ENCODE peak calls at places on chromosomes 7 and 10, in ten cellular contexts. Z is heart left ventricle, Y is tibial artery, W is tibial nerve, I is H1, A is hepatocyte, Q is sigmoid colon, V is mesenchymal stem cell, E is Panc1, O is left ventricle myocardium inferior. S is an unnamed sample. For H3K36me3, the result is how much of the 10 kb centered on the place peaks cover.

GRCh38 chr10:19549503-19549902 is 266.7 kb upstream of the PLXDC2 start:
- DNase-seq in Z (no peak), Y (no peak), W (no peak), I (no peak), A (no peak), Q (no peak), V (peak), E (no peak), O (no peak), S (no peak)

GRCh38 chr10:76202777-76203176 is 771.4 kb downstream of the LRMDA start:
- DNase-seq in Z (no peak), Y (no peak), W (no peak), I (no peak), A (no peak), Q (no peak), V (peak), E (no peak), O (no peak), S (no peak)

GRCh38 chr7:4029941-4030340 is 652.2 kb upstream of the FOXK1 start:
- DNase-seq in Z (no peak), Y (no peak), W (no peak), I (no peak), A (no peak), Q (no peak), V (no peak), E (no peak), O (no peak), S (no peak)

GRCh38 chr10:80517416-80518142 is 20.1 kb upstream of the SH2D4B start:
- DNase-seq in Z (no peak), Y (peak), W (no peak), I (no peak), A (no peak), Q (peak), V (no peak), E (no peak), O (no peak), S (no peak)

GRCh38 chr10:48819806-48820205 is 119.8 kb downstream of the LRRC18 start:
- DNase-seq in Z (no peak), Y (no peak), W (no peak), I (no peak), A (no peak), Q (no peak), V (no peak), E (no peak), O (no peak), S (no peak)

GRCh38 chr7:37311282-37311868 is 137.3 kb downstream of the ELMO1 start:
- DNase-seq in Z (peak), Y (peak), W (no peak), I (no peak), A (peak), Q (no peak), V (peak), E (no peak), O (no peak), S (peak)

GRCh38 chr7:147197006-147197405 is 1080.4 kb downstream of the CNTNAP2 start:
- DNase-seq in Z (no peak), Y (no peak), W (no peak), I (no peak), A (no peak), Q (no peak), V (no peak), E (no peak), O (no peak), S (no peak)

GRCh38 chr7:27168265-27168947 is 3.1 kb upstream of the HOXA9 start:
- DNase-seq in Z (no peak), Y (no peak), W (no peak), I (no peak), A (no peak), Q (peak), V (peak), E (no peak), O (peak), S (peak)

GRCh38 chr7:66265566-66265965 is 60.4 kb downstream of the TPST1 start:
- DNase-seq in Z (no peak), Y (no peak), W (no peak), I (no peak), A (peak), Q (no peak), V (peak), E (no peak), O (no peak), S (no peak)

GRCh38 chr7:103640031-103640779 is 194.2 kb upstream of the SLC26A5 start:
- DNase-seq in Z (no peak), Y (no peak), W (no peak), I (no peak), A (no peak), Q (no peak), V (no peak), E (no peak), O (no peak), S (no peak)

GRCh38 chr10:48792687-48793096 is 108.0 kb downstream of the WDFY4 start:
- DNase-seq in Z (no peak), Y (no peak), W (no peak), I (no peak), A (no peak), Q (no peak), V (no peak), E (no peak), O (no peak), S (no peak)

GRCh38 chr7:112888781-112889180 is 98.6 kb upstream of the TMEM168 start:
- DNase-seq in Z (no peak), Y (no peak), W (no peak), I (no peak), A (no peak), Q (no peak), V (no peak), E (no peak), O (no peak), S (no peak)

GRCh38 chr10:17669185-17669872 is 25.4 kb downstream of the STAM start:
- DNase-seq in Z (no peak), Y (no peak), W (no peak), I (no peak), A (no peak), Q (no peak), V (no peak), E (no peak), O (no peak), S (no peak)

GRCh38 chr10:72316748-72317435 is 37.8 kb downstream of the DNAJB12 start:
- DNase-seq in Z (peak), Y (no peak), W (no peak), I (no peak), A (peak), Q (peak), V (no peak), E (no peak), O (peak), S (peak)

GRCh38 chr7:39527951-39528350 is 38.3 kb upstream of the YAE1 start:
- DNase-seq in Z (no peak), Y (no peak), W (no peak), I (no peak), A (no peak), Q (no peak), V (no peak), E (no peak), O (no peak), S (no peak)

GRCh38 chr7:100865372-100865911 is 1.7 kb upstream of the TRIP6 start:
- DNase-seq in Z (no peak), Y (no peak), W (no peak), I (no peak), A (no peak), Q (no peak), V (no peak), E (no peak), O (no peak), S (no peak)

GRCh38 chr10:126250527-126251310 is 137.6 kb downstream of the ADAM12 start:
- DNase-seq in Z (no peak), Y (no peak), W (peak), I (no peak), A (no peak), Q (no peak), V (peak), E (no peak), O (no peak), S (no peak)

GRCh38 chr10:79140906-79141305 is 72.1 kb downstream of the ZMIZ1 start:
- DNase-seq in Z (no peak), Y (no peak), W (no peak), I (no peak), A (no peak), Q (no peak), V (no peak), E (no peak), O (no peak), S (no peak)

GRCh38 chr7:27930910-27931476 is 191.0 kb downstream of the TAX1BP1 start:
- DNase-seq in Z (no peak), Y (no peak), W (no peak), I (no peak), A (no peak), Q (no peak), V (no peak), E (no peak), O (no peak), S (no peak)

GRCh38 chr7:151410405-151411390 is 860 bp upstream of the WDR86 start:
- DNase-seq in Z (no peak), Y (no peak), W (no peak), I (peak), A (peak), Q (peak), V (no peak), E (no peak), O (no peak), S (no peak)

GRCh38 chr10:89470628-89471027 is 56.3 kb downstream of the IFIT5 start:
- DNase-seq in Z (no peak), Y (no peak), W (no peak), I (no peak), A (no peak), Q (no peak), V (peak), E (no peak), O (no peak), S (no peak)

GRCh38 chr10:14953452-14954000 is 370 bp downstream of the DCLRE1C start:
- DNase-seq in Z (peak), Y (peak), W (peak), I (no peak), A (peak), Q (peak), V (peak), E (no peak), O (peak), S (peak)

GRCh38 chr10:70115948-70116682 is 16.5 kb downstream of the AIFM2 start:
- DNase-seq in Z (peak), Y (peak), W (peak), I (peak), A (peak), Q (peak), V (peak), E (peak), O (peak), S (peak)

GRCh38 chr7:4842302-4843064 is 19.3 kb downstream of the PAPOLB start:
- DNase-seq in Z (peak), Y (no peak), W (no peak), I (no peak), A (peak), Q (peak), V (peak), E (no peak), O (no peak), S (no peak)

GRCh38 chr7:101767544-101767943 is 49.9 kb upstream of the CUX1 start:
- DNase-seq in Z (no peak), Y (no peak), W (no peak), I (no peak), A (no peak), Q (no peak), V (no peak), E (no peak), O (no peak), S (no peak)

GRCh38 chr10:127894146-127894545 is 1.4 kb upstream of the CLRN3 start:
- DNase-seq in Z (no peak), Y (no peak), W (no peak), I (no peak), A (no peak), Q (no peak), V (no peak), E (no peak), O (no peak), S (no peak)

GRCh38 chr10:112330154-112330553 is 43.8 kb upstream of the ACSL5 start:
- DNase-seq in Z (no peak), Y (no peak), W (no peak), I (no peak), A (peak), Q (no peak), V (no peak), E (no peak), O (no peak), S (no peak)

GRCh38 chr10:78280604-78281003 is 246.9 kb downstream of the RPS24 start:
- DNase-seq in Z (no peak), Y (no peak), W (no peak), I (no peak), A (no peak), Q (no peak), V (no peak), E (no peak), O (no peak), S (no peak)

GRCh38 chr7:2948794-2949193 is 94.9 kb downstream of the CARD11 start:
- DNase-seq in Z (no peak), Y (no peak), W (no peak), I (no peak), A (no peak), Q (no peak), V (no peak), E (no peak), O (no peak), S (no peak)

GRCh38 chr10:117432866-117433265 is 57.6 kb upstream of the PDZD8 start:
- DNase-seq in Z (no peak), Y (no peak), W (no peak), I (no peak), A (no peak), Q (no peak), V (no peak), E (no peak), O (no peak), S (no peak)

DNA sequence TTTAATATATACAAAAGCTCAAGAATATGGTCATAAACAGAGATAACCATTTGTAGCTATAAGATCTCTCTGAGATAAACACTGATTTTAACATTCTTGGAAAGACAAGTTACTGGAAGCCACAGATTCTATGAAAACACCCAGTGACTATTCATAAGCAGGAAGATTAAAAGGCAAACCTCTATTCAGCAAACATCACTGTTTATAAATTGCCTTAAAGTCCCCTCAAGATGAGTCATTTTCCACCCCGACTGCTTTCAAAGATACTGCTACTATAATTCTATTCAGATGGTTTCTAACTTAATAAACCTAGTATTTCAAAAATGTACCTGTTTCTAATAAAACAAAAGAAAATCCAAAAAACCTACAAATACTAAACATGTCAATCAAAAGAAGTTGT is 21.0 kb downstream of the TM9SF3 start:
- DNase-seq in Z (no peak), Y (no peak), W (no peak), I (no peak), A (no peak), Q (no peak), V (peak), E (no peak), O (no peak), S (no peak)
- H3K36me3 ChIP-seq in Z (under half), Y (under half), W (under half), I (under half), A (under half), Q (under half), V (under half), E (under half), O (under half), S (under half)

GRCh38 chr10:13003004-13003403 is 1.5 kb upstream of the CCDC3 start:
- DNase-seq in Z (no peak), Y (no peak), W (no peak), I (no peak), A (no peak), Q (no peak), V (no peak), E (no peak), O (no peak), S (no peak)

GRCh38 chr10:13003781-13004180 is 2.3 kb upstream of the CCDC3 start:
- DNase-seq in Z (no peak), Y (no peak), W (no peak), I (no peak), A (no peak), Q (no peak), V (no peak), E (no peak), O (no peak), S (no peak)

GRCh38 chr10:13000431-13000830 is 1.1 kb downstream of the CCDC3 start:
- DNase-seq in Z (no peak), Y (no peak), W (peak), I (no peak), A (no peak), Q (no peak), V (peak), E (no peak), O (no peak), S (no peak)

GRCh38 chr10:13001887-13002212 is 337 bp upstream of the CCDC3 start:
- DNase-seq in Z (no peak), Y (no peak), W (no peak), I (no peak), A (no peak), Q (no peak), V (peak), E (no peak), O (no peak), S (no peak)

GRCh38 chr10:13001041-13001886 is at the start of gene CCDC3:
- DNase-seq in Z (peak), Y (peak), W (no peak), I (peak), A (peak), Q (no peak), V (peak), E (no peak), O (peak), S (no peak)
- H3K27ac ChIP-seq in Z (no peak), Y (peak), W (peak), I (no peak), A (no peak), Q (no peak), V (no peak), E (no peak), O (peak), S (no peak)

GRCh38 chr10:29858352-29859267 is 200.8 kb downstream of the JCAD start:
- DNase-seq in Z (peak), Y (peak), W (no peak), I (peak), A (peak), Q (peak), V (peak), E (peak), O (peak), S (no peak)
- H3K36me3 ChIP-seq in Z (under half), Y (under half), W (under half), I (under half), A (under half), Q (under half), V (under half), E (under half), O (under half), S (under half)

GRCh38 chr7:141701489-141702046 is 398 bp downstream of the DENND11 start:
- DNase-seq in Z (peak), Y (peak), W (no peak), I (peak), A (peak), Q (peak), V (peak), E (no peak), O (peak), S (peak)

GRCh38 chr7:141699860-141700259 is 2.1 kb downstream of the DENND11 start:
- DNase-seq in Z (no peak), Y (no peak), W (no peak), I (no peak), A (no peak), Q (no peak), V (no peak), E (no peak), O (no peak), S (no peak)

GRCh38 chr7:141702047-141702567 is at the start of gene DENND11:
- DNase-seq in Z (peak), Y (peak), W (no peak), I (peak), A (peak), Q (no peak), V (peak), E (no peak), O (peak), S (peak)

GRCh38 chr7:141700291-141700847 is 1.6 kb downstream of the DENND11 start:
- DNase-seq in Z (no peak), Y (no peak), W (no peak), I (no peak), A (no peak), Q (no peak), V (peak), E (no peak), O (no peak), S (no peak)

DNA sequence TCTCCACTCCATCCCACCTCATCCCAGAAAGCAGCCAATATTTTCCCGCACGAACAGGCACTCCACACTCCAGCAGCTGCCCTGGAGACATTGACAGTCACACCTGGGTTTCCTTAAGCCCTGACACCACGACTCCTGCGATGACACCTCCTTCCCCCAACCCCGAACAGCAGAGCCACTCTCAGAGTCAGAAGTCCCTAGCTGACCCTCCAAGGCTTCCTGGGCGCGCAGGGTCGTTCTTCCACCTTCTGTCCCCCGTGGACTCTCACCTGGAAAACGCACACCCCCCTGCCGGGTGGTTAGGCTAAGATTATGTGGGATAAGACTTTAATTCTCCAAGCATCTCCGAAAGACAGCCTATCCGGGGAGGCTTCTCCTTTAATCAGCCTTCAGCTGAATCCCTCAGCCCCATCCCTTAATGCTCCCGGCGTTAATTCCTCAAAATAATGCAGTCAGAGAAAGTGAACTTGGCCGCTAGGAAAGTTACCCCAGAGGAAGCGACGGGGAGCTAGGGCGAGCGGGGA is 1.1 kb downstream of the DENND11 start:
- DNase-seq in Z (no peak), Y (peak), W (no peak), I (peak), A (no peak), Q (no peak), V (peak), E (no peak), O (no peak), S (no peak)
- H3K27ac ChIP-seq in Z (peak), Y (peak), W (peak), I (no peak), A (peak), Q (peak), V (no peak), E (no peak), O (peak), S (peak)

GRCh38 chr10:122856902-122857301 is 11.2 kb upstream of the CUZD1 start:
- DNase-seq in Z (no peak), Y (no peak), W (no peak), I (no peak), A (no peak), Q (no peak), V (no peak), E (no peak), O (no peak), S (no peak)

GRCh38 chr10:122853665-122854313 is 8.1 kb upstream of the CUZD1 start:
- DNase-seq in Z (no peak), Y (no peak), W (no peak), I (no peak), A (no peak), Q (no peak), V (no peak), E (no peak), O (no peak), S (no peak)

GRCh38 chr10:122852261-122852660 is 6.6 kb upstream of the CUZD1 start:
- DNase-seq in Z (no peak), Y (no peak), W (no peak), I (no peak), A (no peak), Q (no peak), V (peak), E (no peak), O (no peak), S (no peak)

GRCh38 chr10:122854648-122855047 is 9.0 kb upstream of the CUZD1 start:
- DNase-seq in Z (no peak), Y (no peak), W (no peak), I (no peak), A (no peak), Q (no peak), V (peak), E (peak), O (no peak), S (no peak)

DNA sequence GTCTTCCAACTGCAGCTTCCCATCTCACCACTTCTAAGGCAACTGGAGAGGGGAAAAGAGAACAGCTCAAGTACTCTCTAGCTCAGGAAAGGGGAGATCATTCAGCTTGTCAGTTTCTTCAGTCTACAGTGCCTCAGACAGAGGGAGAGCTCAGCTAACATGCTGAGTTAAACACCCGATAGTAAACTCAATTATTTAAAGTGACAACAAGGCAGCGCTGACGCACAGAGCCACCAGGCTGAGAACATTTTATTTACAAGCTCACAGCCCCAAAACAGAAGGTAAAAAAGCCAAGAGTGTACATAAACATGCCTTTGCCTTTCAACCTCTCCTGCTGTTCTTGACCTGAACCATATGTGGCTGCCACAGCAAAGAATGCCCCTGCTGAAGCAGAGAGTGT is 10.1 kb upstream of the CUZD1 start:
- DNase-seq in Z (no peak), Y (no peak), W (no peak), I (no peak), A (no peak), Q (no peak), V (no peak), E (no peak), O (no peak), S (no peak)
- H3K36me3 ChIP-seq in Z (under half), Y (under half), W (half or more), I (under half), A (under half), Q (under half), V (under half), E (under half), O (under half), S (under half)